ENCODE peak calls at places on chromosomes 16 and 17, in six cellular contexts. M is CD8-positive, alpha-beta T cell; P is uterus; N is esophagus muscularis mucosa; I is cardiac fibroblast; H is RWPE1. T is an unnamed sample.

GRCh38 chr16:21166561-21166961 is 8.1 kb downstream of the LDAF1 start:
- DNase-seq in M (no peak), P (no peak), N (no peak), I (no peak), H (no peak), T (no peak)

GRCh38 chr17:3729881-3730280 is 6.2 kb downstream of the HASPIN start:
- DNase-seq in M (no peak), P (no peak), N (no peak), I (no peak), H (no peak), T (no peak)

GRCh38 chr17:45314761-45315549 is 1.9 kb downstream of the MAP3K14 start:
- DNase-seq in M (no peak), P (no peak), N (no peak), I (no peak), H (no peak), T (peak)

GRCh38 chr17:58232707-58233156 is 5.7 kb upstream of the LPO start:
- DNase-seq in M (no peak), P (no peak), N (no peak), I (peak), H (no peak), T (peak)

GRCh38 chr17:43013296-43013695 is 6.7 kb downstream of the IFI35 start:
- DNase-seq in M (no peak), P (no peak), N (no peak), I (no peak), H (no peak), T (no peak)

GRCh38 chr17:78839762-78840529 is 668 bp downstream of the USP36 start:
- DNase-seq in M (peak), P (peak), N (no peak), I (peak), H (peak), T (peak)

GRCh38 chr17:5763595-5763994 is 179.3 kb upstream of the NLRP1 start:
- DNase-seq in M (no peak), P (no peak), N (no peak), I (no peak), H (no peak), T (no peak)

GRCh38 chr17:77141846-77142449 is 1.2 kb downstream of the SEC14L1 start:
- DNase-seq in M (no peak), P (no peak), N (no peak), I (no peak), H (peak), T (no peak)

GRCh38 chr17:43874293-43874692 is 27.3 kb downstream of the CD300LG start:
- DNase-seq in M (no peak), P (no peak), N (no peak), I (no peak), H (no peak), T (no peak)

DNA sequence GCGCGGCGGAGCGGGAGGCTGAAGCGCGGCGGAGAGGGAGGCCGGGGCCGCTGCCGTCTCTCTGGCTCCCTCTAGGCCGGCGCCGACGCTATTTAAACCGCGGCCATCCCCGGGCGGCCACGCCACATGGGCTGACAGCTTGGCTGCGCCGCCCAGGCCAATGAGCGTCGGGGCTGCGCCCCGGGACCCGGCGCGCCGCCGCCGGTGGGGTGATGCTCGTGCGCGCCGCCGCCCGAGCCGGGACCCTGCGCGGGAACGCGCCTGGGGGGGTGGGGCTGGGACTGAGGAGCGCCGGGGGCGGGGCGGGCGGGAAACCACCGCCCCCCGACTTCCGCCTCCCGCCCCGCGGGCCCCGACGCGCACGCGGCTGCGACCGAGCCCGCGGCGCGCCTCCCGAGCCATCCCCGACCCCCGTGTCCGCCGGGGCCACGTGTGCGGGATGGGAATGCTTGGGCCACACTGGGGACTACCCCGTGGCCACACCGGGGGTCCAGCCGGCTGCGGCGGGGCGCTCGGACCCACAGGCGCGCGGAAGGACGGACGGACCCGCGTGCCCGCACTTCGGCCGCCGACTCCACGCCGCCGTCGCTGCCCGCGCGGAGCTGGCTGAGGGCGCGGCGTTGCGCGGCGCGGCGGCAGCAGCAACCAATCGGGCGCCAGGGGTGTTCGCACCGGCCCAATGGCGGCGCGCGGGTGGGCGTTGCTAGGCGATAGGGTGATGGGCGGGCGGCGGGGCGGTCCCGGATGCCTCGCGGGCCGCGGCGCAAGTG is at the start of gene FASN:
- DNase-seq in M (peak), P (peak), N (peak), I (peak), H (peak), T (peak)
- TF ChIP-seq CTCF in M (peak), P (peak), N (no peak), I (peak), H (peak), T (peak)

GRCh38 chr16:46612121-46612520 is 9.1 kb downstream of the SHCBP1 start:
- DNase-seq in M (no peak), P (no peak), N (no peak), I (no peak), H (no peak), T (peak)

DNA sequence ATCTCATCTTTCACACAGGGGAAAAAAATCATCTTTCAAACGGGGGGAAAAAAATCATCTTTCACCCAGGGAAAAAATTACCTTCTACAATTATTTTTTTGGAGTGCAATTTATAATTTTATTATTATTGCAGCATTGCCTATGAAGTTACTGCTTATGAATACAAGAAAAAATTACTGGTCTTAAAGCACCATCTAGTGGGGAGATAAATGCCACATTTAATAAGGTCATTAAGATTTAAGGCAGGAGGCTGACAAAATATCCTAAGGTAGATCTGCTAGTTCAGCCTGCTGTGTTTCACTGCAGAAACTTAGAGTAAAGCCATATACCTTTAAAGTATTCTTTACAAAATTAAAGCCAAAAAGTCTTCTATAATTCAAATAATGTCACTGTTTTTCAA is 13.7 kb downstream of the SHCBP1 start:
- DNase-seq in M (no peak), P (no peak), N (no peak), I (peak), H (peak), T (no peak)
- TF ChIP-seq CTCF in M (peak), P (peak), N (peak), I (peak), H (peak), T (peak)

GRCh38 chr17:38747385-38748328 is 479 bp downstream of the PCGF2 start:
- DNase-seq in M (no peak), P (peak), N (no peak), I (peak), H (no peak), T (peak)

GRCh38 chr17:38748329-38749221 is at the start of gene PCGF2:
- DNase-seq in M (no peak), P (peak), N (peak), I (peak), H (peak), T (no peak)

GRCh38 chr17:38750044-38750311 is 1.8 kb upstream of the PCGF2 start:
- DNase-seq in M (no peak), P (no peak), N (no peak), I (no peak), H (no peak), T (no peak)

GRCh38 chr17:38750312-38751121 is 2.0 kb upstream of the PSMB3 start:
- DNase-seq in M (no peak), P (no peak), N (no peak), I (no peak), H (no peak), T (no peak)

GRCh38 chr17:38749222-38750043 is 1.3 kb upstream of the PCGF2 start:
- DNase-seq in M (no peak), P (peak), N (peak), I (peak), H (no peak), T (no peak)
- TF ChIP-seq CTCF in M (no peak), P (no peak), N (no peak), I (no peak), H (no peak), T (peak)

GRCh38 chr16:54938351-54939346 is 8.0 kb downstream of the IRX5 start:
- DNase-seq in M (no peak), P (no peak), N (peak), I (no peak), H (no peak), T (no peak)

GRCh38 chr16:54939537-54940278 is 9.0 kb downstream of the IRX5 start:
- DNase-seq in M (no peak), P (no peak), N (peak), I (no peak), H (no peak), T (no peak)

GRCh38 chr16:54936086-54936978 is 5.7 kb downstream of the IRX5 start:
- DNase-seq in M (no peak), P (no peak), N (peak), I (peak), H (no peak), T (peak)

GRCh38 chr16:54936979-54937672 is 6.5 kb downstream of the IRX5 start:
- DNase-seq in M (no peak), P (no peak), N (peak), I (peak), H (no peak), T (peak)

DNA sequence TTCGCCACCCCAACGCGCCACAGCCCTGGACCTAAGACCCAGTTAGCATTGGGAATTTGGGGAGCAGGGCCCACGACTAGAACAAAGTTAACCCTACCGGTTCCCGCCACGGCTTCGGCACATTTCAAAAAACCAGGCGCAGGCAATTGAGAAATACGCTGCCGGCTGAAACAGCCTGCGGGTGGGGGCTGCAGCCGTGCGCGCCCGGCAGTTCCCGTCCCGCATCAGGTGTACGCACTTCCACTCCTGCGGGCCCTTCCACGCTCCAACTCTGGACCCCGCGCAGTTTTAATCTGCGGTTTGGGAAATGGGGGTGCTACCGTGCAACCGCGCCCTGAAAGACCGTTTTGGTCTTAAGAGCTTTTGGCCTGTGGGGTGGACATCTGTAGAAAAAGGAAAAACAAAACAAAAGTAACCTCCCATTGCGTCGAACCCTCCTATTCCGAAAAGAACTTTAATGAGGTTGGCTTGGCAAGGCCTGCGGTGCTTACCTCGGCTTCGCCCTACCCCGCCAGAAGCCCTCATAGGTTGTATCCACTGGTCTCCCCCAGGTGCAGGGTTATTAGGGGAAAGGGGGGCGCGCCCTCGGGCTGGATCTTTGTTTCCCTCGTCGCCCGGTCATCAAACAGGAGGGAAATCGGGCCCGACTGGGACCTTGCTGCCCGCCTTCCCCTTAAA is 7.1 kb downstream of the IRX5 start:
- DNase-seq in M (no peak), P (no peak), N (no peak), I (no peak), H (no peak), T (no peak)
- TF ChIP-seq CTCF in M (no peak), P (no peak), N (no peak), I (no peak), H (no peak), T (no peak)

GRCh38 chr16:82344157-82344556 is 174.1 kb upstream of the MPHOSPH6 start:
- DNase-seq in M (no peak), P (no peak), N (peak), I (peak), H (no peak), T (no peak)
- TF ChIP-seq CTCF in M (no peak), P (peak), N (peak), I (peak), H (no peak), T (peak)

GRCh38 chr16:57686577-57686976 is 8.0 kb upstream of the DRC7 start:
- DNase-seq in M (no peak), P (no peak), N (no peak), I (no peak), H (no peak), T (no peak)
- TF ChIP-seq CTCF in M (no peak), P (no peak), N (no peak), I (no peak), H (no peak), T (no peak)

GRCh38 chr16:56047307-56048234 is 143.7 kb upstream of the GNAO1 start:
- DNase-seq in M (no peak), P (no peak), N (peak), I (no peak), H (no peak), T (no peak)

GRCh38 chr16:56038564-56039098 is 152.7 kb upstream of the GNAO1 start:
- DNase-seq in M (no peak), P (no peak), N (peak), I (no peak), H (no peak), T (no peak)

GRCh38 chr16:56042416-56042815 is 148.9 kb upstream of the GNAO1 start:
- DNase-seq in M (no peak), P (no peak), N (peak), I (no peak), H (no peak), T (no peak)

DNA sequence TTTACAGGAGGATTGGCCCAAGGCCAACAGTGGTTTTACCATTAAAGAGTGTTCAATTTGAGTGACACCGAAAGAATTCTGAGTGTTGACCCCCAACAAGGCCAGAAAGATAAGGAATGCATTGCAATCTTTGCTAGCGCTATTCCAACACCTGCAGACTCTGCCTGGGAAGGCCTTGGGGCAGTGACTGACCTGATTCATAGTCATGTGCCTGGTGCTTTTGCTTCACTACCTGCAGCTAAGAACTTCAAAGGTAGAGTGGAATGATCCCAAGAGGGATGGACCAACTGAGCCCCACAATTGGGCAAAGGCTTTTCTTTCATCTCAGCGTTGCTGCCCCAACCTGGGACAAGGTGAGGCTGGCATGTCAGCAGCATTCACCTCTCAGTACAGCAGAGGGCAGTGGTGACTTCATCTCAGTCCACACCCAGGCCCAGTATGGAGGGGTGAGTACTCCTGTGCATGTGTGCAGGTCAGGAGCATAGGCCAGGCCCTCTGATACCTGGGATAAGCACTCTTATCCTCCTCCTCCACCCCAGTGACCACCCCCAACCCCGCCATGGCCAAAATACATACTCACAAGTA is 149.6 kb upstream of the GNAO1 start:
- DNase-seq in M (peak), P (no peak), N (peak), I (peak), H (peak), T (peak)
- TF ChIP-seq CTCF in M (no peak), P (no peak), N (no peak), I (peak), H (no peak), T (peak)

DNA sequence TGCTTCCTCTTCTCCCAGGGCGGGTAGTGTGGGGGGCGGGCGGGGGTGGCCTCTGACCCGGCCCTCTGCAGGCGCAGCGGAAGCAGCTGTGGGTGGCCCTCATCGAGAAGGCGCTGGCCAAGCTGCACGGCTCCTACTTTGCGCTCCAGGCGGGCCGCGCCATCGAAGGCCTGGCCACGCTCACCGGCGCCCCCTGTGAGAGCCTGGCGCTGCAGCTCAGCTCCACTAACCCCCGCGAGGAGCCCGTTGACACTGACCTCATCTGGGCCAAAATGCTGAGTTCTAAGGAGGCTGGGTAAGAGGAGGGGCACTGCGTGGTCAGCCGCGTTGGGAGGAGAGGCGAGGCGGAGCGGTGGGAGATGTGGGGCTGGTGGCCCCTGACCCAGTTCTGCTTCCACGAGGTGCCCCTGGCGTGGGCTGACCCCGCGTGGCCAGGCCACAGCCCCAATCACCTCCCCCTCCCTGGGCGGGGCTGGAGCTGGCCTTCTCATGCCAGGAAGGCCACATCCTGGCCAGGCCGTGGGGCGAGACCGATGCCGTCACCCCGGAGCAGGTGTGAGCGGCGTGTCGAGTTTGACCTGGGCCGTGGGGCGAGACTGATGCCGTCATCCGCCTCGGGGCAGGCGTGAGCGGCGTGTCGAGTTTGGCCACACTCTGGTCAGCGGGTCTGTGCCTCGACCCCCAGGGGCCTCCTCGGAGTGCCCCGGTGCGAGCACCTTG is 10.5 kb upstream of the PRR35 start:
- DNase-seq in M (no peak), P (no peak), N (no peak), I (no peak), H (no peak), T (no peak)
- TF ChIP-seq CTCF in M (no peak), P (no peak), N (no peak), I (no peak), H (no peak), T (no peak)

DNA sequence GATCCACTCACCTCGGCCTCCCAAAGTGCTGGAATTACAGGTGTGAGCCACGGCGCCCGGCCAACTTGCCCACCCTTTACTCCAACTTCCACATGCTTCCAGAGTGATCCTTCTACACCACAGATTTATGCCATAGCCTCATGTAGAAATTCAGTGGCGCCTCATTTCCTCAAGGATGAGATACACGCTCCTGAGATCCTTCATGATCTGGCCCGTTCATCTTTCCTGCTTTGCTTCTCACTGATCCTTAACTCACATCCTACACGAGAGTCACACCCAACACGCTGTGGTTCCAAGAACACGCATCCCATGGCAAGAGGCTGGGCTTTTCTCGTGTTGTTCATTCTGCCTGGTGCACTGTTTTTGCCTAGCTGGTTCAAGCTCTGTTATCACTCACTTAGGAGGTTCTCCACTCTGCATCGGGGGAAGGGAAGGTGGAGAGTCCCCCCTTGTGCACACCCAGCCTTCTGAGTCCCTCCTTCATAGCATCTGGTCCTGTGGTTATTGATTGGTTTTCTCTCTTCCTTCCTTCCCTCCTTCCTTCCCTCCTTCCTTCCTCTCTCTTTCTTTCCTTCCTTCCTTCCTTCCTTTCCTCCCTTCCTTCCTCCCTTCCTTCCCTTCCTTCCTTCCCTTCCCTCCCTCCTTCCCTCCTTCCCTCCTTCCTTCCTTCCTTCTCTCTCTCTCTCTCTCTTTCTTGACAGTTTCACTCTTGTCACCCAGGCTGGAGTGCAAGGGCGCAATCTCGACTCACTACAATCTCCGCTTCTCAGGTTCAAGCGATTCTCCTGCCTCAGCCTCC is 32.7 kb upstream of the GCSH start:
- DNase-seq in M (no peak), P (no peak), N (no peak), I (no peak), H (no peak), T (no peak)
- TF ChIP-seq CTCF in M (no peak), P (no peak), N (no peak), I (no peak), H (no peak), T (no peak)

GRCh38 chr16:85529489-85530369 is 83.4 kb upstream of the GSE1 start:
- DNase-seq in M (no peak), P (no peak), N (no peak), I (no peak), H (no peak), T (no peak)
- TF ChIP-seq CTCF in M (no peak), P (no peak), N (no peak), I (no peak), H (no peak), T (no peak)

T was measured in GM13977.